ENCODE peak calls at places on chromosomes 5 and 9, in ten cellular contexts. G is BJ; I is H7; Z is brain microvascular endothelial cell; N is heart right ventricle; R is epithelial cell of esophagus; S is Peyer's patch; O is CD4-positive, CD25-positive, alpha-beta regulatory T cell; K is psoas muscle; L is cardiac muscle cell. Y is an unnamed sample.

GRCh38 chr5:170393235-170393634 is 4.1 kb upstream of the KCNMB1 start:
- DNase-seq in O (no peak), K (no peak), R (no peak), Z (peak), L (no peak), G (no peak), S (no peak), I (no peak), N (no peak), Y (no peak)

GRCh38 chr5:74028406-74028805 is 402.4 kb downstream of the ARHGEF28 start:
- DNase-seq in G (no peak), I (no peak), S (no peak), N (no peak), Z (no peak), L (peak), K (no peak), O (no peak), R (peak), Y (peak)

GRCh38 chr5:119347996-119348395 is 7.8 kb upstream of the TNFAIP8 start:
- DNase-seq in Z (no peak), S (no peak), K (no peak), L (no peak), G (no peak), O (no peak), I (no peak), N (no peak), R (no peak), Y (peak)

GRCh38 chr5:54243483-54244080 is 66.8 kb downstream of the ARL15 start:
- DNase-seq in G (no peak), K (no peak), I (peak), N (no peak), R (peak), Z (peak), L (peak), O (no peak), S (no peak), Y (peak)

GRCh38 chr5:88674262-88675158 is 208.5 kb downstream of the MEF2C start:
- DNase-seq in Z (no peak), O (no peak), R (peak), S (no peak), L (peak), K (no peak), I (peak), N (no peak), G (no peak), Y (peak)

GRCh38 chr5:123176224-123176937 is 87.3 kb downstream of the PRDM6 start:
- DNase-seq in S (no peak), L (no peak), G (no peak), R (peak), O (no peak), I (no peak), K (no peak), N (no peak), Z (no peak), Y (no peak)

GRCh38 chr5:77638763-77639451 is 394 bp upstream of the OTP start:
- DNase-seq in I (peak), N (no peak), S (no peak), L (peak), K (no peak), R (no peak), G (no peak), Z (no peak), O (no peak), Y (no peak)

GRCh38 chr9:109467936-109468335 is 30.2 kb downstream of the PTPN3 start:
- DNase-seq in Z (no peak), N (no peak), K (no peak), L (no peak), I (no peak), S (no peak), O (no peak), R (peak), G (no peak), Y (peak)

GRCh38 chr9:90900130-90900529 is 98.5 kb downstream of the SYK start:
- DNase-seq in S (no peak), R (no peak), K (peak), N (peak), Z (no peak), G (no peak), I (no peak), L (peak), O (no peak), Y (no peak)

GRCh38 chr9:90458485-90458884 is 184.1 kb downstream of the DIRAS2 start:
- DNase-seq in K (no peak), N (no peak), O (no peak), L (peak), S (no peak), Z (no peak), G (no peak), R (no peak), I (peak), Y (no peak)

GRCh38 chr9:34372598-34373011 is 4.1 kb downstream of the MYORG start:
- DNase-seq in S (no peak), L (no peak), Z (no peak), R (peak), I (peak), O (no peak), G (no peak), K (no peak), N (no peak), Y (no peak)

GRCh38 chr5:114449836-114450515 is 88.1 kb downstream of the KCNN2 start:
- DNase-seq in Z (peak), G (no peak), O (no peak), L (peak), K (peak), I (peak), S (peak), N (peak), R (peak), Y (peak)

GRCh38 chr5:176895350-176895749 is 3.8 kb downstream of the HK3 start:
- DNase-seq in Z (no peak), S (no peak), L (no peak), G (no peak), N (no peak), K (no peak), I (peak), R (no peak), O (no peak), Y (no peak)

GRCh38 chr9:13860019-13860418 is 453.9 kb downstream of the NFIB start:
- DNase-seq in K (no peak), I (no peak), R (no peak), G (no peak), O (no peak), S (no peak), Z (peak), L (no peak), N (no peak), Y (no peak)

GRCh38 chr9:4573634-4574391 is 83.5 kb downstream of the SLC1A1 start:
- DNase-seq in G (no peak), N (no peak), I (peak), S (no peak), L (no peak), R (no peak), O (no peak), K (no peak), Z (no peak), Y (no peak)

GRCh38 chr5:112735702-112736101 is 2.0 kb upstream of the APC start:
- DNase-seq in L (no peak), S (no peak), O (no peak), N (no peak), Z (no peak), I (no peak), R (peak), G (peak), K (no peak), Y (peak)

GRCh38 chr9:131101207-131101964 is 5.1 kb downstream of the AIF1L start:
- DNase-seq in O (no peak), L (no peak), G (no peak), I (no peak), S (no peak), N (no peak), K (no peak), R (no peak), Z (no peak), Y (no peak)

GRCh38 chr9:121711281-121711680 is 59.8 kb downstream of the DAB2IP start:
- DNase-seq in L (no peak), R (no peak), N (no peak), K (no peak), Z (no peak), G (no peak), S (no peak), I (no peak), O (no peak), Y (no peak)

GRCh38 chr5:6395102-6395445 is 16.7 kb upstream of the MED10 start:
- DNase-seq in O (no peak), R (no peak), K (no peak), I (no peak), L (no peak), S (no peak), Z (no peak), G (no peak), N (no peak), Y (no peak)

GRCh38 chr9:69085523-69086283 is 50.2 kb downstream of the FXN start:
- DNase-seq in L (no peak), G (peak), Z (peak), O (no peak), S (no peak), N (no peak), K (no peak), R (no peak), I (no peak), Y (peak)

GRCh38 chr5:647311-647710 is 35.2 kb downstream of the CEP72 start:
- DNase-seq in R (no peak), L (no peak), I (no peak), S (no peak), Z (no peak), K (no peak), O (no peak), G (no peak), N (no peak), Y (no peak)

GRCh38 chr5:36417668-36418067 is 116.0 kb upstream of the RANBP3L start:
- DNase-seq in O (no peak), R (no peak), S (no peak), L (peak), G (no peak), N (no peak), Z (no peak), I (peak), K (no peak), Y (no peak)

GRCh38 chr9:94086468-94086867 is 2.2 kb downstream of the PTPDC1 start:
- DNase-seq in N (no peak), L (no peak), S (no peak), R (peak), O (no peak), K (no peak), G (no peak), Z (peak), I (no peak), Y (peak)

GRCh38 chr5:4042311-4042710 is 446.7 kb downstream of the IRX1 start:
- DNase-seq in O (no peak), I (no peak), G (no peak), R (peak), N (no peak), L (no peak), Z (no peak), K (no peak), S (no peak), Y (no peak)

GRCh38 chr5:36494756-36495637 is 111.4 kb upstream of the SLC1A3 start:
- DNase-seq in R (peak), S (no peak), N (no peak), I (no peak), O (no peak), G (no peak), K (no peak), Z (peak), L (no peak), Y (peak)

GRCh38 chr5:130055572-130055971 is 151.3 kb downstream of the CHSY3 start:
- DNase-seq in R (no peak), O (no peak), S (no peak), L (no peak), K (no peak), G (no peak), I (no peak), N (no peak), Z (no peak), Y (no peak)

GRCh38 chr5:6504677-6505414 is 56.2 kb downstream of the UBE2QL1 start:
- DNase-seq in R (no peak), I (no peak), G (peak), O (no peak), K (no peak), Z (no peak), L (no peak), S (no peak), N (no peak), Y (peak)

GRCh38 chr9:114225534-114226288 is 70.4 kb downstream of the COL27A1 start:
- DNase-seq in G (no peak), L (no peak), K (no peak), I (no peak), S (no peak), Z (no peak), N (no peak), R (peak), O (no peak), Y (peak)

GRCh38 chr9:114372971-114373591 is 14.7 kb downstream of the AKNA start:
- DNase-seq in K (peak), I (no peak), N (peak), O (peak), G (no peak), R (no peak), S (peak), L (no peak), Z (no peak), Y (no peak)

GRCh38 chr5:108521011-108521700 is 139.3 kb upstream of the FBXL17 start:
- DNase-seq in O (no peak), S (no peak), L (no peak), G (no peak), N (no peak), I (no peak), R (no peak), K (no peak), Z (no peak), Y (no peak)
- H3K4me3 ChIP-seq in O (no peak), S (no peak), L (no peak), G (no peak), N (no peak), I (no peak), R (no peak), K (no peak), Z (no peak), Y (no peak)

GRCh38 chr9:7549261-7549660 is 250.3 kb downstream of the DMAC1 start:
- DNase-seq in Z (no peak), G (no peak), K (peak), S (no peak), N (peak), R (no peak), I (no peak), L (peak), O (no peak), Y (no peak)

GRCh38 chr9:7554699-7555098 is 244.9 kb downstream of the DMAC1 start:
- DNase-seq in N (no peak), R (no peak), Z (no peak), K (no peak), G (no peak), S (no peak), I (no peak), L (no peak), O (no peak), Y (no peak)
- H3K4me3 ChIP-seq in N (no peak), R (no peak), Z (no peak), K (no peak), G (no peak), S (no peak), I (no peak), L (no peak), O (no peak), Y (no peak)

GRCh38 chr9:127796225-127796813 is 6.4 kb upstream of the FPGS start:
- DNase-seq in G (no peak), S (peak), N (no peak), K (no peak), O (no peak), Z (no peak), R (no peak), L (no peak), I (no peak), Y (no peak)
- H3K4me3 ChIP-seq in G (no peak), S (no peak), N (no peak), K (no peak), O (peak), Z (no peak), R (no peak), L (no peak), I (no peak), Y (no peak)

GRCh38 chr5:135386096-135386495 is 12.9 kb downstream of the MACROH2A1 start:
- DNase-seq in I (no peak), R (peak), O (no peak), Z (no peak), K (no peak), G (no peak), S (no peak), N (no peak), L (no peak), Y (peak)

GRCh38 chr5:135387629-135387960 is 11.4 kb downstream of the MACROH2A1 start:
- DNase-seq in R (no peak), G (no peak), K (no peak), N (no peak), I (no peak), Z (no peak), S (no peak), L (no peak), O (no peak), Y (no peak)

GRCh38 chr5:135385576-135385975 is 13.5 kb downstream of the MACROH2A1 start:
- DNase-seq in N (no peak), Z (no peak), G (no peak), O (no peak), R (no peak), I (no peak), L (no peak), K (no peak), S (no peak), Y (no peak)

GRCh38 chr5:135388860-135389435 is 10.1 kb downstream of the MACROH2A1 start:
- DNase-seq in G (no peak), I (no peak), O (no peak), Z (no peak), L (no peak), N (no peak), K (no peak), R (no peak), S (no peak), Y (no peak)

DNA sequence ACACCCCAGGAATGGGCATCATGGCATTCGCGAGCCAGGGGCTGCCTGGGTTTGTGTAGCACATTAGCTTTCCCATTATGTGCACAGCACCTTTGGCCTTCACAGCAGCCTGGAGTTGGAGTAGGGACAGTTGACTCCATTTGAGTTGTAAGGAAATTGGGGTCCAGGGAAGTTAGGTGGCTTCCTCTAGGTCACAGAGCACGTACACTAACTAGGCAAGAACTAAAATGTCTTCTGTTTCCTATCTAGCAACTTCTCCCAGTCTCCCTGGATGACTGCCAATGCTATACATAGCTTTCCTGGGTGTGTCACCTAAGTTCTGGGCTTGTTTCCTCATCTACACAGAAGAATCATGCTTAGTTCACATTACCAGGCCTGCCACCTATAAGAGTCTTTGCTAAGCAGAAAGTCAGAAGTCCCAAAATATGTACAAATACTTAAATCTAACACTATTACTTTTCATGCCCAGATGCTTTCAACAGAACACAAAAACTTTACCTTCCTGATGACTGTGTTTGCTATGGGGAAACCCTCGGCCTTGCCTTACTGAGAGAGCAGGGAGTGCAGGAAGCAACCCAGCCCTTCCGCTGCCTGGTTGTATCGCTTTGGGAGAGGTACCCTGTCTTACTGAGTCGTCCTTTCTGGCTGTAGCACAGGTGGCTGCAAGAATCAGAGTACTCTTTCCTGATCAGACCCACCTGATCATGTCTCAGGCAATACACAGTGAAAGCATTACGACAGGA is 12.0 kb downstream of the MACROH2A1 start:
- DNase-seq in N (no peak), K (no peak), R (peak), G (peak), O (no peak), I (no peak), S (no peak), L (no peak), Z (peak), Y (peak)
- H3K4me3 ChIP-seq in N (no peak), K (no peak), R (no peak), G (no peak), O (no peak), I (no peak), S (no peak), L (no peak), Z (no peak), Y (no peak)

Y was measured in astrocyte of the spinal cord.